ENCODE peak calls at places on chromosomes 5 and 9, in seven cellular contexts. H is NCI-H460; C is activated CD8-positive, alpha-beta T cell treated with anti-CD3 and anti-CD28 coated beads, Interleukin-2, amount 10 ng/mL, durations not matched to agents 7 days and 5 days; E is stimulated activated CD8-positive, alpha-beta memory T cell treated with anti-CD3 and anti-CD28 coated beads, Interleukin-7, amount 100 ng/mL, for 1 hour; F is HEK293T; A is fibroblast of mammary gland; G is ELR. L is an unnamed sample.

GRCh38 chr5:81856948-81857928 is 106.3 kb upstream of the SSBP2 start:
- DNase-seq in H (no peak), C (peak; percentile 27), E (no peak), F (peak; percentile 36), A (no peak), G (peak; percentile 28), L (peak; percentile 22)

GRCh38 chr9:108779506-108779905 is 76.3 kb downstream of the ACTL7B start:
- DNase-seq in H (no peak), C (no peak), E (no peak), F (no peak), A (no peak), G (no peak), L (no peak)

GRCh38 chr5:77310494-77311216 is 100.2 kb downstream of the PDE8B start:
- DNase-seq in H (no peak), C (no peak), E (no peak), F (no peak), A (no peak), G (no peak), L (no peak)

GRCh38 chr5:151569132-151570046 is 21.7 kb downstream of the FAT2 start:
- DNase-seq in H (no peak), C (no peak), E (no peak), F (no peak), A (peak; percentile 51), G (no peak), L (no peak)

GRCh38 chr9:97740848-97741821 is 44.0 kb upstream of the XPA start:
- DNase-seq in H (no peak), C (peak; percentile 41), E (no peak), F (peak; percentile 28), A (peak; percentile 42), G (peak; percentile 83), L (peak; percentile 43)

GRCh38 chr9:104927216-104927911 is 591 bp downstream of the ABCA1 start:
- DNase-seq in H (no peak), C (peak; percentile 30), E (no peak), F (peak; percentile 28), A (peak; percentile 51), G (peak; percentile 68), L (peak; percentile 43)

GRCh38 chr5:131224387-131225191 is 39.3 kb upstream of the CDC42SE2 start:
- DNase-seq in H (no peak), C (peak; percentile 60), E (no peak), F (no peak), A (no peak), G (no peak), L (no peak)

GRCh38 chr9:121399883-121400607 is 30.0 kb upstream of the STOM start:
- DNase-seq in H (peak; percentile 77), C (no peak), E (no peak), F (peak; percentile 39), A (peak; percentile 85), G (peak; percentile 87), L (peak; percentile 73)